ENCODE peak calls at places on chromosomes 2 and 18, in four cellular contexts. One of them, this sample, is unnamed.

GRCh38 chr2:138707424-138708074 is 72.6 kb downstream of the NXPH2 start:
- DNase-seq in HFF-Myc: peak; percentile 61
- DNase-seq in upper lobe of right lung: no peak
- DNase-seq in HL-60: no peak
- DNase-seq in this sample: no peak

GRCh38 chr2:86372641-86373502 is 35.4 kb upstream of the REEP1 start:
- DNase-seq in HFF-Myc: no peak
- DNase-seq in upper lobe of right lung: no peak
- DNase-seq in HL-60: no peak
- DNase-seq in this sample: no peak

GRCh38 chr2:98569197-98569793 is 39.0 kb downstream of the COA5 start:
- DNase-seq in HFF-Myc: no peak
- DNase-seq in upper lobe of right lung: peak; percentile 75
- DNase-seq in HL-60: peak; percentile 21
- DNase-seq in this sample: no peak

GRCh38 chr18:50441518-50441917 is 66.7 kb downstream of the SKA1 start:
- DNase-seq in HFF-Myc: no peak
- DNase-seq in upper lobe of right lung: no peak
- DNase-seq in HL-60: no peak
- DNase-seq in this sample: no peak

GRCh38 chr18:28269750-28270149 is 92.8 kb upstream of the CDH2 start:
- DNase-seq in HFF-Myc: no peak
- DNase-seq in upper lobe of right lung: no peak
- DNase-seq in HL-60: no peak
- DNase-seq in this sample: no peak

GRCh38 chr2:48312126-48312525 is 217.8 kb upstream of the STON1 start:
- DNase-seq in HFF-Myc: no peak
- DNase-seq in upper lobe of right lung: no peak
- DNase-seq in HL-60: no peak
- DNase-seq in this sample: no peak

GRCh38 chr2:176614049-176614448 is 344.8 kb downstream of the MTX2 start:
- DNase-seq in HFF-Myc: no peak
- DNase-seq in upper lobe of right lung: no peak
- DNase-seq in HL-60: no peak
- DNase-seq in this sample: no peak

GRCh38 chr2:207868855-207869596 is 99.3 kb upstream of the FZD5 start:
- DNase-seq in HFF-Myc: no peak
- DNase-seq in upper lobe of right lung: no peak
- DNase-seq in HL-60: no peak
- DNase-seq in this sample: no peak

GRCh38 chr2:170886391-170886790 is 42.7 kb upstream of the GORASP2 start:
- DNase-seq in HFF-Myc: no peak
- DNase-seq in upper lobe of right lung: no peak
- DNase-seq in HL-60: no peak
- DNase-seq in this sample: peak; percentile 69

GRCh38 chr2:98647636-98648035 is 39.2 kb downstream of the UNC50 start:
- DNase-seq in HFF-Myc: no peak
- DNase-seq in upper lobe of right lung: no peak
- DNase-seq in HL-60: no peak
- DNase-seq in this sample: no peak

GRCh38 chr2:35783723-35784122 is 571.9 kb upstream of the CRIM1 start:
- DNase-seq in HFF-Myc: no peak
- DNase-seq in upper lobe of right lung: no peak
- DNase-seq in HL-60: no peak
- DNase-seq in this sample: no peak
- H3K4me3 ChIP-seq in HFF-Myc: no peak overlapping the region
- H3K4me3 ChIP-seq in upper lobe of right lung: no peak overlapping the region
- H3K4me3 ChIP-seq in HL-60: no peak overlapping the region
- H3K4me3 ChIP-seq in this sample: no peak overlapping the region

GRCh38 chr2:24176326-24176725 is 1.5 kb downstream of the FAM228A start:
- DNase-seq in HFF-Myc: no peak
- DNase-seq in upper lobe of right lung: no peak
- DNase-seq in HL-60: no peak
- DNase-seq in this sample: no peak
- TF ChIP-seq CTCF in HFF-Myc: no peak
- TF ChIP-seq CTCF in upper lobe of right lung: no peak
- TF ChIP-seq CTCF in HL-60: no peak
- TF ChIP-seq CTCF in this sample: no peak

GRCh38 chr2:239316562-239317465 is 84.0 kb downstream of the HDAC4 start:
- DNase-seq in HFF-Myc: no peak
- DNase-seq in upper lobe of right lung: no peak
- DNase-seq in HL-60: no peak
- DNase-seq in this sample: no peak
- H3K4me3 ChIP-seq in HFF-Myc: no peak overlapping the region
- H3K4me3 ChIP-seq in upper lobe of right lung: no peak overlapping the region
- H3K4me3 ChIP-seq in HL-60: no peak overlapping the region
- H3K4me3 ChIP-seq in this sample: no peak overlapping the region

GRCh38 chr2:109170645-109171044 is 41.6 kb downstream of the SH3RF3 start:
- DNase-seq in HFF-Myc: no peak
- DNase-seq in upper lobe of right lung: no peak
- DNase-seq in HL-60: no peak
- DNase-seq in this sample: no peak
- TF ChIP-seq CTCF in HFF-Myc: no peak
- TF ChIP-seq CTCF in upper lobe of right lung: no peak
- TF ChIP-seq CTCF in HL-60: no peak
- TF ChIP-seq CTCF in this sample: no peak